ENCODE peak calls at places on chromosomes 2 and 18, in seven cellular contexts. R is Right ventricle myocardium superior; T is Daoy; K is M059J; S is activated CD4-positive, alpha-beta T cell treated with anti-CD3 and anti-CD28 coated beads, Interleukin-2, amount 10 ng/mL, durations not matched to agents 7 days and 5 days; C is nucleus accumbens; W is GDM1. B is an unnamed sample.

GRCh38 chr18:64749884-64750283 is 601.0 kb upstream of the LINC00305 start:
- DNase-seq in R (no peak), T (no peak), K (no peak), S (no peak), C (no peak), W (no peak), B (no peak)

GRCh38 chr2:227280895-227281294 is 44.2 kb upstream of the MFF start:
- DNase-seq in R (no peak), T (no peak), K (peak; percentile 12), S (no peak), C (no peak), W (no peak), B (no peak)

GRCh38 chr2:2901384-2902345 is 476.0 kb downstream of the EIPR1 start:
- DNase-seq in R (no peak), T (no peak), K (no peak), S (no peak), C (no peak), W (peak; percentile 6), B (peak; percentile 44)

GRCh38 chr18:53789376-53790247 is 434.9 kb downstream of the MBD2 start:
- DNase-seq in R (no peak), T (no peak), K (no peak), S (no peak), C (no peak), W (no peak), B (no peak)

GRCh38 chr2:134973241-134974146 is 54.9 kb downstream of the CCNT2 start:
- DNase-seq in R (no peak), T (no peak), K (no peak), S (no peak), C (no peak), W (no peak), B (no peak)

GRCh38 chr2:216001612-216002215 is 11.6 kb downstream of the MREG start:
- DNase-seq in R (no peak), T (no peak), K (no peak), S (no peak), C (no peak), W (no peak), B (no peak)

GRCh38 chr18:37476182-37476581 is 89.4 kb downstream of the CELF4 start:
- DNase-seq in R (no peak), T (peak; percentile 43), K (peak; percentile 17), S (peak; percentile 20), C (no peak), W (peak; percentile 5), B (no peak)

GRCh38 chr18:79868168-79868784 is 70.5 kb downstream of the KCNG2 start:
- DNase-seq in R (peak; percentile 39), T (no peak), K (no peak), S (no peak), C (no peak), W (no peak), B (peak; percentile 78)

GRCh38 chr2:242060212-242060835 is 190.8 kb downstream of the RTP5 start:
- DNase-seq in R (no peak), T (peak; percentile 32), K (peak; percentile 49), S (no peak), C (no peak), W (no peak), B (no peak)

GRCh38 chr2:23843051-23843976 is 83.6 kb downstream of the ATAD2B start:
- DNase-seq in R (no peak), T (no peak), K (peak; percentile 44), S (no peak), C (no peak), W (no peak), B (no peak)

GRCh38 chr2:75466708-75467311 is 93.9 kb downstream of the EVA1A start:
- DNase-seq in R (no peak), T (peak; percentile 51), K (peak; percentile 46), S (peak; percentile 16), C (no peak), W (no peak), B (no peak)

GRCh38 chr18:457120-457519 is 43.4 kb downstream of the COLEC12 start:
- DNase-seq in R (peak; percentile 70), T (peak; percentile 54), K (no peak), S (no peak), C (no peak), W (no peak), B (no peak)